ENCODE peak calls at places on chromosome 1, in five cellular contexts. One of them, this sample, is unnamed.

GRCh38 chr1:209768354-209768774 is 12.5 kb downstream of the TRAF3IP3 start:
- DNase-seq in spleen: peak
- DNase-seq in ovary: no peak
- DNase-seq in right lobe of liver: no peak
- DNase-seq in HCT116: no peak
- DNase-seq in this sample: no peak

GRCh38 chr1:12513176-12513575 is 104.8 kb downstream of the DHRS3 start:
- DNase-seq in spleen: no peak
- DNase-seq in ovary: no peak
- DNase-seq in right lobe of liver: no peak
- DNase-seq in HCT116: no peak
- DNase-seq in this sample: no peak

GRCh38 chr1:218585565-218586184 is 240.5 kb downstream of the TGFB2 start:
- DNase-seq in spleen: no peak
- DNase-seq in ovary: no peak
- DNase-seq in right lobe of liver: no peak
- DNase-seq in HCT116: peak
- DNase-seq in this sample: peak

GRCh38 chr1:16164821-16165364 is 9.0 kb upstream of the EPHA2 start:
- DNase-seq in spleen: no peak
- DNase-seq in ovary: no peak
- DNase-seq in right lobe of liver: no peak
- DNase-seq in HCT116: no peak
- DNase-seq in this sample: no peak

GRCh38 chr1:116962976-116963639 is 38.5 kb upstream of the CD101 start:
- DNase-seq in spleen: no peak
- DNase-seq in ovary: no peak
- DNase-seq in right lobe of liver: no peak
- DNase-seq in HCT116: no peak
- DNase-seq in this sample: no peak

GRCh38 chr1:230140221-230141001 is 73.4 kb downstream of the GALNT2 start:
- DNase-seq in spleen: no peak
- DNase-seq in ovary: peak
- DNase-seq in right lobe of liver: peak
- DNase-seq in HCT116: no peak
- DNase-seq in this sample: no peak

GRCh38 chr1:54275349-54275748 is 75.4 kb downstream of the MRPL37 start:
- DNase-seq in spleen: no peak
- DNase-seq in ovary: peak
- DNase-seq in right lobe of liver: peak
- DNase-seq in HCT116: no peak
- DNase-seq in this sample: peak

GRCh38 chr1:213982814-213983588 is 4.8 kb upstream of the PROX1 start:
- DNase-seq in spleen: peak
- DNase-seq in ovary: no peak
- DNase-seq in right lobe of liver: peak
- DNase-seq in HCT116: no peak
- DNase-seq in this sample: no peak

GRCh38 chr1:36973056-36973455 is 61.3 kb downstream of the GRIK3 start:
- DNase-seq in spleen: no peak
- DNase-seq in ovary: no peak
- DNase-seq in right lobe of liver: no peak
- DNase-seq in HCT116: no peak
- DNase-seq in this sample: no peak

GRCh38 chr1:165364432-165365133 is 8.1 kb upstream of the LMX1A start:
- DNase-seq in spleen: no peak
- DNase-seq in ovary: peak
- DNase-seq in right lobe of liver: peak
- DNase-seq in HCT116: peak
- DNase-seq in this sample: no peak

GRCh38 chr1:31063636-31064035 is 1.9 kb downstream of the PUM1 start:
- DNase-seq in spleen: no peak
- DNase-seq in ovary: no peak
- DNase-seq in right lobe of liver: no peak
- DNase-seq in HCT116: no peak
- DNase-seq in this sample: no peak

GRCh38 chr1:224632381-224632871 is 16.3 kb downstream of the CNIH3 start:
- DNase-seq in spleen: no peak
- DNase-seq in ovary: no peak
- DNase-seq in right lobe of liver: no peak
- DNase-seq in HCT116: no peak
- DNase-seq in this sample: no peak

GRCh38 chr1:108816049-108816882 is 40.6 kb downstream of the AKNAD1 start:
- DNase-seq in spleen: no peak
- DNase-seq in ovary: peak
- DNase-seq in right lobe of liver: peak
- DNase-seq in HCT116: no peak
- DNase-seq in this sample: peak

GRCh38 chr1:155646307-155646706 is 36.3 kb downstream of the MSTO1 start:
- DNase-seq in spleen: no peak
- DNase-seq in ovary: no peak
- DNase-seq in right lobe of liver: no peak
- DNase-seq in HCT116: no peak
- DNase-seq in this sample: no peak

GRCh38 chr1:41898191-41898713 is 20.5 kb downstream of the HIVEP3 start:
- DNase-seq in spleen: no peak
- DNase-seq in ovary: no peak
- DNase-seq in right lobe of liver: peak
- DNase-seq in HCT116: no peak
- DNase-seq in this sample: no peak

GRCh38 chr1:182709855-182710254 is 25.5 kb upstream of the RGS8 start:
- DNase-seq in spleen: no peak
- DNase-seq in ovary: no peak
- DNase-seq in right lobe of liver: no peak
- DNase-seq in HCT116: no peak
- DNase-seq in this sample: no peak

GRCh38 chr1:6093061-6093460 is 47.4 kb downstream of the KCNAB2 start:
- DNase-seq in spleen: no peak
- DNase-seq in ovary: peak
- DNase-seq in right lobe of liver: no peak
- DNase-seq in HCT116: no peak
- DNase-seq in this sample: no peak

GRCh38 chr1:58650141-58650540 is 49.7 kb downstream of the MYSM1 start:
- DNase-seq in spleen: no peak
- DNase-seq in ovary: no peak
- DNase-seq in right lobe of liver: no peak
- DNase-seq in HCT116: no peak
- DNase-seq in this sample: no peak

GRCh38 chr1:109828756-109829505 is 65.2 kb upstream of the EPS8L3 start:
- DNase-seq in spleen: no peak
- DNase-seq in ovary: no peak
- DNase-seq in right lobe of liver: no peak
- DNase-seq in HCT116: no peak
- DNase-seq in this sample: no peak

GRCh38 chr1:38929054-38929453 is 12.6 kb downstream of the RHBDL2 start:
- DNase-seq in spleen: no peak
- DNase-seq in ovary: no peak
- DNase-seq in right lobe of liver: no peak
- DNase-seq in HCT116: no peak
- DNase-seq in this sample: no peak

GRCh38 chr1:107597290-107597689 is 367.7 kb downstream of the VAV3 start:
- DNase-seq in spleen: no peak
- DNase-seq in ovary: no peak
- DNase-seq in right lobe of liver: no peak
- DNase-seq in HCT116: no peak
- DNase-seq in this sample: no peak

GRCh38 chr1:78607334-78607927 is 12.8 kb upstream of the IFI44L start:
- DNase-seq in spleen: no peak
- DNase-seq in ovary: no peak
- DNase-seq in right lobe of liver: no peak
- DNase-seq in HCT116: peak
- DNase-seq in this sample: no peak

GRCh38 chr1:222622765-222623164 is 4.9 kb downstream of the MIA3 start:
- DNase-seq in spleen: no peak
- DNase-seq in ovary: no peak
- DNase-seq in right lobe of liver: no peak
- DNase-seq in HCT116: no peak
- DNase-seq in this sample: no peak

GRCh38 chr1:53341961-53342707 is 14.3 kb upstream of the LRP8 start:
- DNase-seq in spleen: peak
- DNase-seq in ovary: peak
- DNase-seq in right lobe of liver: no peak
- DNase-seq in HCT116: no peak
- DNase-seq in this sample: no peak

GRCh38 chr1:227545361-227545760 is 18.0 kb upstream of the ZNF678 start:
- DNase-seq in spleen: peak
- DNase-seq in ovary: no peak
- DNase-seq in right lobe of liver: no peak
- DNase-seq in HCT116: no peak
- DNase-seq in this sample: no peak

DNA sequence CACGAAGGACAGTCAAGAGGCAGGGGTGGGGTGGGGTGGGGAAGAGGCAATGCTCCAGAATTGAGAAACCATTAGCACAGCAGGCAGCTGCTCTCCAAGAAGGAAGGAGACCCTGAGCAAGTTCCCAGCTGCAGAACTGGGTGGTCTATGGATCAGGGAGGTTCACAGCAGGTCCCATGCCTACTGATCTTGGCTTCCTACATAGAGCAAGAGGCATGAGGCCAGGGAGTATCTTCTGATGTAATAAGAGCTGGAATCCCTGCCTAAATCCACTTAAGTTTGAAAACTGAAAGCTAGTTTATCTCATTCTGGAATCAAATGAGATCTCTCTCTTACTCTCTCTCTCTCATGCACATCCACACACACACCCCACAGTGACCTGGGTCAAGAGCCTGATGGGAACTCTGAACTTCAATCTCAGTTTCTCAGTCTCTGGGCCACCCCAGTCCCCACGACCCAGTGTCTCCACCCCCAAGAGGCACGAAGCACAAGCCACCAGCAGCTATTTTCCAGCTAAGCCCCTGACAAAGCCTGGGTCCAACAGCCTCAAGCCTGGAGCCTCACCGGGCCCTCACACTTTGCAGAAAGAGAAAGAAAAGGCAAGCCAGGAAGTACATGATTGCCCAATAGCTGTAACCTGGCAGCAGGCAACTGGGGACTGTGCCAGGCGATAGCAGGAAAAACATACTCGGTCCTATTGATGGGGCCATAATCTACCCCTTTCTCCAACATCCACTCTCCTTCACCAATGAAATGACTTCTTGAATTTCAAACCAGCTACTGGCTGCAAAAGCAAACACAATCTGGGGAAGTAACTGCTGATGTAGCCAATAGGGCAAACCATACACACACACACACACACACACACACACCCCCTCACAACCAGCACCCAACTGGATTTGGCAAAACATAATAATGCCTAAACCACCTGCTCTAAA is 2.2 kb downstream of the NUAK2 start:
- DNase-seq in spleen: peak
- DNase-seq in ovary: peak
- DNase-seq in right lobe of liver: peak
- DNase-seq in HCT116: no peak
- DNase-seq in this sample: no peak
- TF ChIP-seq POLR2A in spleen: no peak
- TF ChIP-seq POLR2A in ovary: no peak
- TF ChIP-seq POLR2A in right lobe of liver: no peak
- TF ChIP-seq POLR2A in HCT116: no peak
- TF ChIP-seq POLR2A in this sample: no peak

DNA sequence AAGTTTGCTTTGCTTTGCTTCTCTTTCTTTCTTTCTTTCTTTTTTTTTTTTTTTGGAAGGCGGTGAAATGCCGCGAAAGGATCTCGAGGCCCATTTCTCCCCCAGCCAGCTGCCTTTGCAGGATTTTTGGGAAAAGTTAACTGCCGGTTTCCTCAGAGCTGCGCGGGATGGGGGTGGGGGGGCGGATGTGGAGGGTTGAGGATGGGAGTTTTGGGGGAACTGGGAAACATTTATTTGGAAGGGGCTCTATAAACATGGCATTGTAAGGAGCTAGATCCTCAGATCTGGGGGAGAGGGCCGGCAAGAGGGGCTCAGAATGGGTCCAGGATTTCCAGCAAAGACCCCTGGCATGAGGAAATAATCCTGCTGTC is 1.1 kb downstream of the ZNF362 start:
- DNase-seq in spleen: no peak
- DNase-seq in ovary: no peak
- DNase-seq in right lobe of liver: no peak
- DNase-seq in HCT116: no peak
- DNase-seq in this sample: peak
- TF ChIP-seq POLR2A in spleen: no peak
- TF ChIP-seq POLR2A in ovary: no peak
- TF ChIP-seq POLR2A in right lobe of liver: no peak
- TF ChIP-seq POLR2A in HCT116: no peak
- TF ChIP-seq POLR2A in this sample: no peak

GRCh38 chr1:71490432-71490831 is 409.6 kb upstream of the ZRANB2 start:
- DNase-seq in spleen: no peak
- DNase-seq in ovary: no peak
- DNase-seq in right lobe of liver: no peak
- DNase-seq in HCT116: no peak
- DNase-seq in this sample: no peak
- TF ChIP-seq POLR2A in spleen: no peak
- TF ChIP-seq POLR2A in ovary: no peak
- TF ChIP-seq POLR2A in right lobe of liver: no peak
- TF ChIP-seq POLR2A in HCT116: no peak
- TF ChIP-seq POLR2A in this sample: no peak

GRCh38 chr1:8025061-8025670 is 943 bp downstream of the ERRFI1 start:
- DNase-seq in spleen: no peak
- DNase-seq in ovary: no peak
- DNase-seq in right lobe of liver: no peak
- DNase-seq in HCT116: no peak
- DNase-seq in this sample: no peak

GRCh38 chr1:8027748-8028631 is 1.9 kb upstream of the ERRFI1 start:
- DNase-seq in spleen: no peak
- DNase-seq in ovary: no peak
- DNase-seq in right lobe of liver: no peak
- DNase-seq in HCT116: no peak
- DNase-seq in this sample: no peak

GRCh38 chr1:8026976-8027747 is 1.1 kb upstream of the ERRFI1 start:
- DNase-seq in spleen: no peak
- DNase-seq in ovary: peak
- DNase-seq in right lobe of liver: peak
- DNase-seq in HCT116: no peak
- DNase-seq in this sample: no peak

GRCh38 chr1:8025671-8026144 is 401 bp downstream of the ERRFI1 start:
- DNase-seq in spleen: peak
- DNase-seq in ovary: no peak
- DNase-seq in right lobe of liver: no peak
- DNase-seq in HCT116: no peak
- DNase-seq in this sample: no peak

DNA sequence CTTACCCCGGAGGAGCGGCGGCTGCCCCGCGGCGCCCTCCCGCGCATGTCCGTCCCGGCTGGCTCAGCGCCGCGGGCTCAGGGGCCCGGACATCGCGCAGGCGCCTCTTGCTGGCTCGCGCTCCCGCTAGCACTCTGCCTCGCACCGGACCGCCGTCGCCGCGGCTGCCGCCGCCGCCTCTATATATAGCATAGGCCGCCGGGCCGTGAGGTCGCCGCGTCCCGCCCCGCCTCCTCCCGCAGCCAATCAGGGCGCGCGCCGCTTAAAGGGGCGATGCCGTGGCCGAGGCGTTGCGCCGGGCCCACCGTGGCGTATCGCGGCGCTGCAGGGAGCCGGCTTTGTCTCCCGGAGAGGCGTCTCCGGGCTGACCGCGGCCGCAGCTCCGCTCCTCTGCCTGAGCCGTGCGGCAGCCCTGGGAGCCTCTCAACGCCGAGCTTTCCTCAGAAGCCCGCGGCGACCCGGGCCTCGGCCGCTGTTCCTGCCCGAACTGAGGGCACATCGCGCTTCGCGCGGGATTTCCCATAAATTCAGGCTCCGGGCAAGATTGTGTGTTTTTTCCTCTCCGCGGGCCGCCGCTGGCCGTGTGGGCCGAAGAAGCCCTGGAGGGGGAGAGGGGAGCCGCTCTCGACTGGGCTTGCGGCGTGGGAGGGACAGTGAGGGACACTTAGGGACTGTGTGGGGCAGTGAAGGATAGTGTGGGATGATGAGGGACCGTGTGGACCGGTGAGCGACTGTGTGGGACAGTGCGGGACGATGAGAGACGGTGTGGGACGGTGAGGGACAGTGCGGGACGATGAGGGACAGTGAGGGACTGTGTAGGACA is at the start of gene ERRFI1:
- DNase-seq in spleen: peak
- DNase-seq in ovary: peak
- DNase-seq in right lobe of liver: peak
- DNase-seq in HCT116: peak
- DNase-seq in this sample: no peak
- TF ChIP-seq POLR2A in spleen: no peak
- TF ChIP-seq POLR2A in ovary: peak
- TF ChIP-seq POLR2A in right lobe of liver: peak
- TF ChIP-seq POLR2A in HCT116: peak
- TF ChIP-seq POLR2A in this sample: peak